ENCODE peak calls at places on chromosomes 12 and 14, in six cellular contexts. One of them, this sample, is unnamed.

GRCh38 chr14:103628684-103629502 is at the start of gene KLC1:
- DNase-seq in endodermal cell: peak; percentile 91
- DNase-seq in right atrium auricular region: peak; percentile 80
- DNase-seq in CD8-positive, alpha-beta memory T cell: peak; percentile 81
- DNase-seq in HepG2: no peak
- DNase-seq in cardiac muscle cell: peak; percentile 76
- DNase-seq in this sample: no peak

GRCh38 chr14:89078021-89078676 is 253.7 kb downstream of the TTC8 start:
- DNase-seq in endodermal cell: no peak
- DNase-seq in right atrium auricular region: no peak
- DNase-seq in CD8-positive, alpha-beta memory T cell: no peak
- DNase-seq in HepG2: no peak
- DNase-seq in cardiac muscle cell: no peak
- DNase-seq in this sample: no peak

GRCh38 chr12:109266106-109266879 is 42.8 kb downstream of the FOXN4 start:
- DNase-seq in endodermal cell: no peak
- DNase-seq in right atrium auricular region: no peak
- DNase-seq in CD8-positive, alpha-beta memory T cell: no peak
- DNase-seq in HepG2: no peak
- DNase-seq in cardiac muscle cell: no peak
- DNase-seq in this sample: no peak

GRCh38 chr12:24861751-24862575 is 86.9 kb downstream of the BCAT1 start:
- DNase-seq in endodermal cell: no peak
- DNase-seq in right atrium auricular region: no peak
- DNase-seq in CD8-positive, alpha-beta memory T cell: no peak
- DNase-seq in HepG2: peak; percentile 51
- DNase-seq in cardiac muscle cell: peak; percentile 56
- DNase-seq in this sample: no peak

GRCh38 chr12:87142346-87142745 is 886.2 kb upstream of the MGAT4C start:
- DNase-seq in endodermal cell: no peak
- DNase-seq in right atrium auricular region: no peak
- DNase-seq in CD8-positive, alpha-beta memory T cell: no peak
- DNase-seq in HepG2: no peak
- DNase-seq in cardiac muscle cell: no peak
- DNase-seq in this sample: no peak

GRCh38 chr14:39875028-39875427 is 442.8 kb upstream of the FBXO33 start:
- DNase-seq in endodermal cell: no peak
- DNase-seq in right atrium auricular region: no peak
- DNase-seq in CD8-positive, alpha-beta memory T cell: no peak
- DNase-seq in HepG2: no peak
- DNase-seq in cardiac muscle cell: no peak
- DNase-seq in this sample: no peak

GRCh38 chr12:19033244-19033643 is 96.3 kb upstream of the PLEKHA5 start:
- DNase-seq in endodermal cell: no peak
- DNase-seq in right atrium auricular region: no peak
- DNase-seq in CD8-positive, alpha-beta memory T cell: no peak
- DNase-seq in HepG2: no peak
- DNase-seq in cardiac muscle cell: no peak
- DNase-seq in this sample: no peak

GRCh38 chr12:127025545-127025944 is 1241.4 kb upstream of the TMEM132C start:
- DNase-seq in endodermal cell: no peak
- DNase-seq in right atrium auricular region: no peak
- DNase-seq in CD8-positive, alpha-beta memory T cell: no peak
- DNase-seq in HepG2: no peak
- DNase-seq in cardiac muscle cell: no peak
- DNase-seq in this sample: no peak

GRCh38 chr12:71552728-71553501 is 110.7 kb downstream of the ZFC3H1 start:
- DNase-seq in endodermal cell: no peak
- DNase-seq in right atrium auricular region: no peak
- DNase-seq in CD8-positive, alpha-beta memory T cell: no peak
- DNase-seq in HepG2: peak; percentile 92
- DNase-seq in cardiac muscle cell: no peak
- DNase-seq in this sample: no peak

GRCh38 chr14:34628681-34629135 is 1.2 kb downstream of the SNX6 start:
- DNase-seq in endodermal cell: peak; percentile 20
- DNase-seq in right atrium auricular region: no peak
- DNase-seq in CD8-positive, alpha-beta memory T cell: peak; percentile 40
- DNase-seq in HepG2: peak; percentile 48
- DNase-seq in cardiac muscle cell: peak; percentile 42
- DNase-seq in this sample: no peak

GRCh38 chr14:92105845-92106094 is 612 bp downstream of the ATXN3 start:
- DNase-seq in endodermal cell: peak; percentile 78
- DNase-seq in right atrium auricular region: peak; percentile 75
- DNase-seq in CD8-positive, alpha-beta memory T cell: no peak
- DNase-seq in HepG2: peak; percentile 5
- DNase-seq in cardiac muscle cell: no peak
- DNase-seq in this sample: no peak

GRCh38 chr12:31590730-31591307 is at the start of gene DENND5B:
- DNase-seq in endodermal cell: peak; percentile 90
- DNase-seq in right atrium auricular region: peak; percentile 62
- DNase-seq in CD8-positive, alpha-beta memory T cell: no peak
- DNase-seq in HepG2: peak; percentile 50
- DNase-seq in cardiac muscle cell: peak; percentile 88
- DNase-seq in this sample: no peak

GRCh38 chr12:34396006-34396860 is 373.9 kb downstream of the ALG10 start:
- DNase-seq in endodermal cell: peak; percentile 32
- DNase-seq in right atrium auricular region: peak; percentile 46
- DNase-seq in CD8-positive, alpha-beta memory T cell: no peak
- DNase-seq in HepG2: no peak
- DNase-seq in cardiac muscle cell: no peak
- DNase-seq in this sample: no peak

GRCh38 chr12:108950991-108951739 is 69.7 kb downstream of the SVOP start:
- DNase-seq in endodermal cell: peak; percentile 93
- DNase-seq in right atrium auricular region: peak; percentile 88
- DNase-seq in CD8-positive, alpha-beta memory T cell: peak; percentile 58
- DNase-seq in HepG2: peak; percentile 60
- DNase-seq in cardiac muscle cell: peak; percentile 71
- DNase-seq in this sample: peak; percentile 63

GRCh38 chr14:93970967-93971634 is 5.3 kb downstream of the ASB2 start:
- DNase-seq in endodermal cell: no peak
- DNase-seq in right atrium auricular region: no peak
- DNase-seq in CD8-positive, alpha-beta memory T cell: no peak
- DNase-seq in HepG2: no peak
- DNase-seq in cardiac muscle cell: no peak
- DNase-seq in this sample: no peak

GRCh38 chr14:62269204-62269603 is 507.0 kb downstream of the SNAPC1 start:
- DNase-seq in endodermal cell: no peak
- DNase-seq in right atrium auricular region: no peak
- DNase-seq in CD8-positive, alpha-beta memory T cell: no peak
- DNase-seq in HepG2: no peak
- DNase-seq in cardiac muscle cell: peak; percentile 23
- DNase-seq in this sample: no peak

GRCh38 chr12:107359382-107359781 is 266.0 kb upstream of the CRY1 start:
- DNase-seq in endodermal cell: no peak
- DNase-seq in right atrium auricular region: no peak
- DNase-seq in CD8-positive, alpha-beta memory T cell: no peak
- DNase-seq in HepG2: no peak
- DNase-seq in cardiac muscle cell: peak; percentile 1
- DNase-seq in this sample: no peak

GRCh38 chr12:67829873-67830272 is 159.4 kb upstream of the IFNG-AS1 start:
- DNase-seq in endodermal cell: no peak
- DNase-seq in right atrium auricular region: no peak
- DNase-seq in CD8-positive, alpha-beta memory T cell: no peak
- DNase-seq in HepG2: no peak
- DNase-seq in cardiac muscle cell: no peak
- DNase-seq in this sample: no peak

GRCh38 chr12:27048822-27049752 is 26.7 kb downstream of the MED21 start:
- DNase-seq in endodermal cell: no peak
- DNase-seq in right atrium auricular region: no peak
- DNase-seq in CD8-positive, alpha-beta memory T cell: no peak
- DNase-seq in HepG2: no peak
- DNase-seq in cardiac muscle cell: peak; percentile 90
- DNase-seq in this sample: no peak

GRCh38 chr14:103158688-103159087 is 35.4 kb downstream of the TNFAIP2 start:
- DNase-seq in endodermal cell: peak; percentile 60
- DNase-seq in right atrium auricular region: no peak
- DNase-seq in CD8-positive, alpha-beta memory T cell: no peak
- DNase-seq in HepG2: no peak
- DNase-seq in cardiac muscle cell: no peak
- DNase-seq in this sample: no peak

GRCh38 chr12:24661657-24662096 is 287.2 kb downstream of the BCAT1 start:
- DNase-seq in endodermal cell: no peak
- DNase-seq in right atrium auricular region: no peak
- DNase-seq in CD8-positive, alpha-beta memory T cell: no peak
- DNase-seq in HepG2: peak; percentile 70
- DNase-seq in cardiac muscle cell: peak; percentile 97
- DNase-seq in this sample: no peak

GRCh38 chr12:109218996-109219395 is 90.1 kb downstream of the FOXN4 start:
- DNase-seq in endodermal cell: no peak
- DNase-seq in right atrium auricular region: no peak
- DNase-seq in CD8-positive, alpha-beta memory T cell: no peak
- DNase-seq in HepG2: no peak
- DNase-seq in cardiac muscle cell: no peak
- DNase-seq in this sample: no peak

DNA sequence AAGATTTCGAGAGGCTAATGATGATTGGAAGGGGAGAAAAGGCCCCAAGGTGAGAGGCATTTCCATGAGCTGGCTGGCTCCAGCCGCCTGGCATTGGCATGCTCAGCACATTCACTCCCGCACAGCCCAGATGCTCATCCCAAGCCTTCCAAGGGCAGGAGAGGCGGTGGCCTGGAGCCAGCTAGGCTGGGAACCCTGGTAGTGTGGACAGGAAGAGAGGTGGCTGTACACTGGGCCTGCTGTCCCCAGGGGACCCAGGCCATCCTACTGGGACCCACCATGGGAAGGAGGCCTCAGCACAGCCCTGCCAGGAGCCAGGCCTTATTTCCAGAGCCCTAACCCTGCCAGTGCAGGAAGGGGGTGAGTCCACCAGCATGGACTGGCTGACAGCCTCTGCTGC is 72.1 kb downstream of the SPTB start:
- DNase-seq in endodermal cell: no peak
- DNase-seq in right atrium auricular region: no peak
- DNase-seq in CD8-positive, alpha-beta memory T cell: no peak
- DNase-seq in HepG2: no peak
- DNase-seq in cardiac muscle cell: no peak
- DNase-seq in this sample: no peak
- H3K27ac ChIP-seq in endodermal cell: no peak overlapping the region
- H3K27ac ChIP-seq in right atrium auricular region: peak overlapping the region; percentile 29
- H3K27ac ChIP-seq in CD8-positive, alpha-beta memory T cell: no peak overlapping the region
- H3K27ac ChIP-seq in HepG2: no peak overlapping the region
- H3K27ac ChIP-seq in cardiac muscle cell: no peak overlapping the region
- H3K27ac ChIP-seq in this sample: no peak overlapping the region

GRCh38 chr14:99389171-99389826 is 91.4 kb downstream of the SETD3 start:
- DNase-seq in endodermal cell: peak; percentile 92
- DNase-seq in right atrium auricular region: no peak
- DNase-seq in CD8-positive, alpha-beta memory T cell: peak; percentile 4
- DNase-seq in HepG2: peak; percentile 21
- DNase-seq in cardiac muscle cell: peak; percentile 46
- DNase-seq in this sample: peak; percentile 33
- H3K4me3 ChIP-seq in endodermal cell: no peak overlapping the region
- H3K4me3 ChIP-seq in right atrium auricular region: no peak overlapping the region
- H3K4me3 ChIP-seq in CD8-positive, alpha-beta memory T cell: no peak overlapping the region
- H3K4me3 ChIP-seq in HepG2: no peak overlapping the region
- H3K4me3 ChIP-seq in cardiac muscle cell: no peak overlapping the region
- H3K4me3 ChIP-seq in this sample: no peak overlapping the region

GRCh38 chr12:2240390-2240789 is 187.6 kb downstream of the CACNA1C start:
- DNase-seq in endodermal cell: peak; percentile 70
- DNase-seq in right atrium auricular region: no peak
- DNase-seq in CD8-positive, alpha-beta memory T cell: no peak
- DNase-seq in HepG2: no peak
- DNase-seq in cardiac muscle cell: no peak
- DNase-seq in this sample: no peak
- H3K27ac ChIP-seq in endodermal cell: no peak overlapping the region
- H3K27ac ChIP-seq in right atrium auricular region: peak overlapping the region; percentile 87
- H3K27ac ChIP-seq in CD8-positive, alpha-beta memory T cell: no peak overlapping the region
- H3K27ac ChIP-seq in HepG2: no peak overlapping the region
- H3K27ac ChIP-seq in cardiac muscle cell: peak overlapping the region; percentile 91
- H3K27ac ChIP-seq in this sample: no peak overlapping the region

GRCh38 chr12:75784591-75784990 is 247.0 kb downstream of the PHLDA1 start:
- DNase-seq in endodermal cell: no peak
- DNase-seq in right atrium auricular region: no peak
- DNase-seq in CD8-positive, alpha-beta memory T cell: no peak
- DNase-seq in HepG2: peak; percentile 73
- DNase-seq in cardiac muscle cell: peak; percentile 23
- DNase-seq in this sample: no peak

GRCh38 chr12:75783093-75783877 is 248.3 kb downstream of the PHLDA1 start:
- DNase-seq in endodermal cell: no peak
- DNase-seq in right atrium auricular region: no peak
- DNase-seq in CD8-positive, alpha-beta memory T cell: no peak
- DNase-seq in HepG2: no peak
- DNase-seq in cardiac muscle cell: no peak
- DNase-seq in this sample: no peak

GRCh38 chr12:75781532-75782046 is 250.0 kb downstream of the PHLDA1 start:
- DNase-seq in endodermal cell: no peak
- DNase-seq in right atrium auricular region: no peak
- DNase-seq in CD8-positive, alpha-beta memory T cell: no peak
- DNase-seq in HepG2: no peak
- DNase-seq in cardiac muscle cell: peak; percentile 89
- DNase-seq in this sample: no peak

GRCh38 chr12:75782182-75782581 is 249.4 kb downstream of the PHLDA1 start:
- DNase-seq in endodermal cell: no peak
- DNase-seq in right atrium auricular region: no peak
- DNase-seq in CD8-positive, alpha-beta memory T cell: no peak
- DNase-seq in HepG2: no peak
- DNase-seq in cardiac muscle cell: no peak
- DNase-seq in this sample: no peak

GRCh38 chr12:75779891-75780501 is 251.6 kb downstream of the PHLDA1 start:
- DNase-seq in endodermal cell: no peak
- DNase-seq in right atrium auricular region: no peak
- DNase-seq in CD8-positive, alpha-beta memory T cell: no peak
- DNase-seq in HepG2: no peak
- DNase-seq in cardiac muscle cell: peak; percentile 38
- DNase-seq in this sample: no peak
- H3K4me3 ChIP-seq in endodermal cell: peak overlapping the region; percentile 47
- H3K4me3 ChIP-seq in right atrium auricular region: no peak overlapping the region
- H3K4me3 ChIP-seq in CD8-positive, alpha-beta memory T cell: no peak overlapping the region
- H3K4me3 ChIP-seq in HepG2: no peak overlapping the region
- H3K4me3 ChIP-seq in cardiac muscle cell: no peak overlapping the region
- H3K4me3 ChIP-seq in this sample: no peak overlapping the region

DNA sequence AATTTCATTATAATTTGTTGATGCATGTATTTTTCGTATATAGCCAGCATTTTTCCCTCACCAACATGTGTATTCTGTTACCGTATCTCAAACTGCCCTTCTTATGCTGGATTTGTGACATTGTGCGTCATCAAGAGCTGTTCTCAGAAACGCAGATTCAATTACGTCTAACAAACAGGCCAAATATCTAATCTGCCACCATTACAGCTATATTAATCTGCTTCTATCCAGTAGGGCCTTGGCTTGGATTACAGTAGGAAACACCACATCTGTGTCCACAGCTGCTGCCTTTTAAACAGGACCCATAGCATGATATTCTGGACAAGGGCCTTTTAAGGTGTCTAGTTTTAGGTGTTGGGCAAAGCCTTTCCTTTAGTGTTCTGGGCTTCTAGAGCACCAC is 140.6 kb downstream of the PDE3A start:
- DNase-seq in endodermal cell: no peak
- DNase-seq in right atrium auricular region: no peak
- DNase-seq in CD8-positive, alpha-beta memory T cell: no peak
- DNase-seq in HepG2: no peak
- DNase-seq in cardiac muscle cell: peak; percentile 74
- DNase-seq in this sample: no peak
- H3K27ac ChIP-seq in endodermal cell: no peak overlapping the region
- H3K27ac ChIP-seq in right atrium auricular region: no peak overlapping the region
- H3K27ac ChIP-seq in CD8-positive, alpha-beta memory T cell: no peak overlapping the region
- H3K27ac ChIP-seq in HepG2: no peak overlapping the region
- H3K27ac ChIP-seq in cardiac muscle cell: no peak overlapping the region
- H3K27ac ChIP-seq in this sample: no peak overlapping the region

GRCh38 chr12:12449533-12450025 is 92.7 kb downstream of the BORCS5 start:
- DNase-seq in endodermal cell: no peak
- DNase-seq in right atrium auricular region: no peak
- DNase-seq in CD8-positive, alpha-beta memory T cell: no peak
- DNase-seq in HepG2: peak; percentile 98
- DNase-seq in cardiac muscle cell: peak; percentile 84
- DNase-seq in this sample: no peak
- H3K4me3 ChIP-seq in endodermal cell: no peak overlapping the region
- H3K4me3 ChIP-seq in right atrium auricular region: no peak overlapping the region
- H3K4me3 ChIP-seq in CD8-positive, alpha-beta memory T cell: no peak overlapping the region
- H3K4me3 ChIP-seq in HepG2: no peak overlapping the region
- H3K4me3 ChIP-seq in cardiac muscle cell: no peak overlapping the region
- H3K4me3 ChIP-seq in this sample: no peak overlapping the region

GRCh38 chr14:52552063-52552988 is at the start of the genes GPR137C and TXNDC16:
- DNase-seq in endodermal cell: peak; percentile 100
- DNase-seq in right atrium auricular region: peak; percentile 100
- DNase-seq in CD8-positive, alpha-beta memory T cell: peak; percentile 98
- DNase-seq in HepG2: peak; percentile 99
- DNase-seq in cardiac muscle cell: peak; percentile 100
- DNase-seq in this sample: peak; percentile 100
- H3K27ac ChIP-seq in endodermal cell: peak within 1 kb of the TSS; percentile 80
- H3K27ac ChIP-seq in right atrium auricular region: peak within 1 kb of the TSS; percentile 97
- H3K27ac ChIP-seq in CD8-positive, alpha-beta memory T cell: peak within 1 kb of the TSS; percentile 81
- H3K27ac ChIP-seq in HepG2: peak within 1 kb of the TSS; percentile 74
- H3K27ac ChIP-seq in cardiac muscle cell: peak within 1 kb of the TSS; percentile 94
- H3K27ac ChIP-seq in this sample: no peak within 1 kb of the TSS

This sample was measured in iPS DF 6.9.